ENCODE peak calls at places on chromosome 14, in ten cellular contexts. I is lung, J is cardiac muscle cell, M is upper lobe of right lung, S is IMR-90, Y is progenitor cell of endocrine pancreas, D is pancreas, E is neural progenitor cell, F is cardiac fibroblast, U is esophagus muscularis mucosa. W is an unnamed sample.
A peak's percentile ranks its signal among the peaks of the same experiment; 100 is the strongest.

GRCh38 chr14:103733651-103734050 is 18.0 kb downstream of the ZFYVE21 start:
- DNase-seq in I (no peak), J (no peak), M (peak; percentile 51), S (no peak), Y (no peak), D (peak; percentile 47), E (no peak), F (no peak), U (no peak), W (no peak)

GRCh38 chr14:94656043-94656442 is 43.9 kb downstream of the SERPINA3 start:
- DNase-seq in I (no peak), J (no peak), M (no peak), S (no peak), Y (no peak), D (no peak), E (no peak), F (no peak), U (no peak), W (no peak)

GRCh38 chr14:102875652-102876051 is 46.8 kb upstream of the AMN start:
- DNase-seq in I (no peak), J (no peak), M (no peak), S (peak; percentile 8), Y (no peak), D (no peak), E (no peak), F (no peak), U (no peak), W (no peak)

GRCh38 chr14:93980464-93981201 is 4.3 kb upstream of the ASB2 start:
- DNase-seq in I (no peak), J (no peak), M (no peak), S (peak; percentile 74), Y (no peak), D (no peak), E (no peak), F (no peak), U (no peak), W (no peak)

GRCh38 chr14:98840076-98840475 is 431.9 kb downstream of the BCL11B start:
- DNase-seq in I (no peak), J (no peak), M (no peak), S (no peak), Y (no peak), D (no peak), E (no peak), F (no peak), U (no peak), W (no peak)

GRCh38 chr14:22252591-22253178 is 336.3 kb downstream of the DAD1 start:
- DNase-seq in I (no peak), J (peak; percentile 40), M (no peak), S (peak; percentile 14), Y (no peak), D (no peak), E (no peak), F (no peak), U (no peak), W (no peak)

GRCh38 chr14:103422981-103423600 is 37.9 kb downstream of the MARK3 start:
- DNase-seq in I (no peak), J (no peak), M (no peak), S (peak; percentile 77), Y (no peak), D (no peak), E (no peak), F (peak; percentile 77), U (no peak), W (no peak)

GRCh38 chr14:68785817-68786490 is 6.9 kb downstream of the ZFP36L1 start:
- DNase-seq in I (no peak), J (no peak), M (no peak), S (no peak), Y (no peak), D (no peak), E (no peak), F (peak; percentile 78), U (peak; percentile 91), W (no peak)

GRCh38 chr14:54676822-54677708 is 110.1 kb downstream of the SAMD4A start:
- DNase-seq in I (no peak), J (no peak), M (no peak), S (peak; percentile 96), Y (no peak), D (no peak), E (peak; percentile 78), F (peak; percentile 95), U (no peak), W (no peak)

GRCh38 chr14:59511916-59512530 is 27.7 kb downstream of the JKAMP start:
- DNase-seq in I (no peak), J (peak; percentile 40), M (no peak), S (no peak), Y (peak; percentile 26), D (no peak), E (peak; percentile 87), F (peak; percentile 4), U (no peak), W (no peak)

GRCh38 chr14:76715102-76715926 is 46.0 kb upstream of the VASH1 start:
- DNase-seq in I (peak; percentile 15), J (no peak), M (no peak), S (no peak), Y (no peak), D (no peak), E (peak; percentile 52), F (peak; percentile 47), U (peak; percentile 90), W (peak; percentile 15)

GRCh38 chr14:28102814-28103213 is 663.8 kb upstream of the FOXG1 start:
- DNase-seq in I (no peak), J (peak; percentile 1), M (no peak), S (no peak), Y (no peak), D (no peak), E (no peak), F (no peak), U (no peak), W (no peak)

GRCh38 chr14:63524537-63525155 is 18.5 kb downstream of the PPP2R5E start:
- DNase-seq in I (no peak), J (no peak), M (no peak), S (no peak), Y (no peak), D (no peak), E (no peak), F (no peak), U (no peak), W (no peak)

GRCh38 chr14:75450381-75451276 is 22.8 kb downstream of the JDP2 start:
- DNase-seq in I (peak; percentile 75), J (no peak), M (no peak), S (peak; percentile 40), Y (no peak), D (peak; percentile 80), E (no peak), F (peak; percentile 24), U (no peak), W (no peak)

GRCh38 chr14:99754141-99755067 is 38.8 kb upstream of the EML1 start:
- DNase-seq in I (no peak), J (no peak), M (peak; percentile 52), S (no peak), Y (no peak), D (peak; percentile 51), E (peak; percentile 64), F (peak; percentile 55), U (no peak), W (no peak)

GRCh38 chr14:100775831-100776591 is 49.3 kb downstream of the DLK1 start:
- DNase-seq in I (no peak), J (peak; percentile 28), M (no peak), S (peak; percentile 39), Y (no peak), D (no peak), E (no peak), F (peak; percentile 10), U (no peak), W (peak; percentile 73)

GRCh38 chr14:69571879-69572633 is 2.6 kb downstream of the CCDC177 start:
- DNase-seq in I (no peak), J (peak; percentile 72), M (no peak), S (peak; percentile 15), Y (peak; percentile 12), D (peak; percentile 74), E (no peak), F (peak; percentile 33), U (no peak), W (no peak)

GRCh38 chr14:50342211-50343080 is 30.3 kb downstream of the DMAC2L start:
- DNase-seq in I (no peak), J (peak; percentile 43), M (no peak), S (peak; percentile 71), Y (no peak), D (no peak), E (peak; percentile 72), F (peak; percentile 81), U (peak; percentile 90), W (no peak)
- TF ChIP-seq CTCF in I (peak; percentile 11), J (peak; percentile 26), M (peak; percentile 40), S (peak; percentile 52), Y (no peak), D (no peak), E (peak; percentile 37), F (peak; percentile 32), U (peak; percentile 21), W (peak; percentile 61)

DNA sequence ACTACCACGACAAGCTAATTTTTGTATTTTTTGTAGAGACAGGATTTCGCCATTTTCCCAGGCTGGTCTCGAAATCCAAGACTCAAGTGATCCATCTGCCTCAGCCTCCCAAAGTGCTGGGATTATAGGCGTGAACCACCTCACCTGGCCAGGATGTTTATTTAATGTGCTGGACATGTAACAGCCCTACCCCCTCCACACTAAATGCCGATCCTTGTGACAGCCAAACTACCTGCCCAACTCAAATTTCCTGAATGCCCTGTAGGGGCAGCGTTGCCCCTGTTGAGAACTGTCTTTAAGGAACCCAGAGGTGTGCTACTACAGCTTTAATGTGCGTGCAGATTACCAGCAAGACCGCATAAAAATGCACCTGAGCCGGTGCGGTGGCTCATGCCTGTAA is 48.1 kb downstream of the KCNK13 start:
- DNase-seq in I (no peak), J (no peak), M (no peak), S (no peak), Y (no peak), D (no peak), E (peak; percentile 29), F (no peak), U (no peak), W (no peak)
- TF ChIP-seq CTCF in I (no peak), J (peak; percentile 36), M (no peak), S (no peak), Y (peak; percentile 49), D (no peak), E (peak; percentile 50), F (peak; percentile 24), U (no peak), W (peak; percentile 18)

DNA sequence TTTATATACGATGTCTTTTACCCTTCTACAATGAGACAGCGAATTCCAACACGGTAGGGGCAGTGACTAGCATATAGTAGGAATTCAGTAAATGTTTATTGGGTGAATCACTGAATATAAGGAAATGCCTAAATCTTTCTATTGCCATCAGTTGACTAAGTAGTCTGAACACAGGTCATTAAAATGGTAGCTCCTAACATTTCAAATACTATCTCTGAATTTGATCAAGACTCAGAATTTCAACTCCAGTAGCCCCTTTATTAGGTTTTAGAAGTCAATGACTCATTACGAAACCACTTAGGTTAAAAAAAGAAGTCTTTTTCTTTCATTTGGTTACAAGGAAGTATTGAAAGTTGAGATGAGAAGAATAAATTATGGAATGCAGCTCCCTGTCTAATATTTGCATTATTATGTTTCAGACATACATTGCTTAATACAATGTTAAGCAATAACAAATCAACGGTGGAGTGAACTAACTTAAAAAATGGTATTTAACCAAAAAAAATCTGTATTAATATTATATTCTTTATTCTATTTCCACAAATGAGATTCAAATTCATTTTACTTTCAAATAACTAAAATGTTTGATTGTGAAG is 302.8 kb downstream of the CEP128 start:
- DNase-seq in I (no peak), J (no peak), M (no peak), S (peak; percentile 85), Y (no peak), D (no peak), E (no peak), F (peak; percentile 59), U (no peak), W (no peak)
- TF ChIP-seq CTCF in I (no peak), J (no peak), M (no peak), S (no peak), Y (no peak), D (no peak), E (no peak), F (no peak), U (no peak), W (no peak)

GRCh38 chr14:40252817-40253447 is 820.7 kb upstream of the FBXO33 start:
- DNase-seq in I (no peak), J (no peak), M (no peak), S (no peak), Y (no peak), D (no peak), E (peak; percentile 14), F (no peak), U (no peak), W (no peak)
- TF ChIP-seq CTCF in I (no peak), J (no peak), M (no peak), S (no peak), Y (peak; percentile 34), D (no peak), E (peak; percentile 47), F (no peak), U (no peak), W (no peak)